ENCODE peak calls at places on chromosome 4, in six cellular contexts. K, D, W, J, M and C are unnamed samples.

GRCh38 chr4:25727711-25728493 is 72.3 kb downstream of the SLC34A2 start:
- DNase-seq in K (no peak), D (no peak), W (no peak), J (no peak), M (no peak), C (no peak)

GRCh38 chr4:7396186-7396585 is 38.5 kb downstream of the PSAPL1 start:
- DNase-seq in K (no peak), D (peak), W (no peak), J (no peak), M (no peak), C (no peak)

GRCh38 chr4:18735740-18736288 is 714.3 kb upstream of the LCORL start:
- DNase-seq in K (no peak), D (no peak), W (no peak), J (no peak), M (no peak), C (no peak)

GRCh38 chr4:139419388-139419914 is 34.5 kb upstream of the RAB33B start:
- DNase-seq in K (peak), D (no peak), W (no peak), J (no peak), M (no peak), C (peak)

GRCh38 chr4:52555356-52555716 is 103.8 kb downstream of the USP46 start:
- DNase-seq in K (no peak), D (no peak), W (peak), J (no peak), M (peak), C (no peak)

GRCh38 chr4:146638801-146639351 is at the start of gene POU4F2:
- DNase-seq in K (no peak), D (peak), W (peak), J (no peak), M (no peak), C (peak)

GRCh38 chr4:124433500-124433899 is 279.0 kb downstream of the ANKRD50 start:
- DNase-seq in K (no peak), D (no peak), W (no peak), J (no peak), M (no peak), C (peak)

GRCh38 chr4:109231331-109231730 is 71.1 kb downstream of the COL25A1 start:
- DNase-seq in K (no peak), D (no peak), W (no peak), J (no peak), M (no peak), C (no peak)

GRCh38 chr4:94032754-94033153 is 174.9 kb upstream of the SMARCAD1 start:
- DNase-seq in K (no peak), D (peak), W (peak), J (peak), M (no peak), C (peak)

GRCh38 chr4:110654254-110654635 is 31.4 kb upstream of the PITX2 start:
- DNase-seq in K (peak), D (no peak), W (no peak), J (no peak), M (no peak), C (no peak)

GRCh38 chr4:76740192-76740591 is 157.8 kb downstream of the SOWAHB start:
- DNase-seq in K (no peak), D (no peak), W (no peak), J (no peak), M (no peak), C (no peak)

GRCh38 chr4:152983774-152984411 is 47.8 kb downstream of the FHDC1 start:
- DNase-seq in K (peak), D (peak), W (peak), J (no peak), M (no peak), C (no peak)

GRCh38 chr4:107619065-107619464 is 101.0 kb downstream of the PAPSS1 start:
- DNase-seq in K (peak), D (no peak), W (peak), J (no peak), M (no peak), C (peak)

GRCh38 chr4:189804884-189805283 is 135.8 kb upstream of the FRG1 start:
- DNase-seq in K (no peak), D (no peak), W (no peak), J (no peak), M (no peak), C (no peak)

GRCh38 chr4:53537606-53538005 is 53.7 kb downstream of the LNX1 start:
- DNase-seq in K (no peak), D (no peak), W (no peak), J (no peak), M (no peak), C (no peak)

GRCh38 chr4:53508446-53508845 is 82.8 kb downstream of the LNX1 start:
- DNase-seq in K (peak), D (no peak), W (no peak), J (no peak), M (no peak), C (peak)

GRCh38 chr4:39617534-39617933 is 21.1 kb downstream of the SMIM14 start:
- DNase-seq in K (no peak), D (no peak), W (no peak), J (no peak), M (no peak), C (no peak)

GRCh38 chr4:128517096-128517738 is 229.6 kb upstream of the PGRMC2 start:
- DNase-seq in K (peak), D (no peak), W (no peak), J (no peak), M (no peak), C (peak)

GRCh38 chr4:6847134-6847533 is 62.5 kb upstream of the TBC1D14 start:
- DNase-seq in K (no peak), D (no peak), W (no peak), J (no peak), M (no peak), C (no peak)

GRCh38 chr4:158863296-158863695 is 94.5 kb downstream of the FNIP2 start:
- DNase-seq in K (no peak), D (no peak), W (no peak), J (no peak), M (no peak), C (no peak)

GRCh38 chr4:99868126-99868596 is 26.1 kb downstream of the LAMTOR3 start:
- DNase-seq in K (peak), D (peak), W (peak), J (peak), M (no peak), C (peak)

GRCh38 chr4:180587379-180587778 is 1655.8 kb upstream of the TENM3 start:
- DNase-seq in K (no peak), D (no peak), W (no peak), J (no peak), M (no peak), C (no peak)

GRCh38 chr4:93710847-93711430 is 117.6 kb upstream of the ATOH1 start:
- DNase-seq in K (no peak), D (no peak), W (peak), J (no peak), M (no peak), C (no peak)

GRCh38 chr4:144304025-144304424 is 163.5 kb upstream of the GYPA start:
- DNase-seq in K (no peak), D (no peak), W (no peak), J (no peak), M (no peak), C (no peak)

GRCh38 chr4:108417923-108418322 is 202.5 kb upstream of the RPL34 start:
- DNase-seq in K (peak), D (no peak), W (no peak), J (no peak), M (no peak), C (peak)

GRCh38 chr4:84681488-84682274 is 98.8 kb downstream of the CDS1 start:
- DNase-seq in K (peak), D (no peak), W (peak), J (no peak), M (no peak), C (peak)

GRCh38 chr4:19999775-20000414 is 251.8 kb upstream of the SLIT2 start:
- DNase-seq in K (no peak), D (no peak), W (no peak), J (no peak), M (no peak), C (no peak)

GRCh38 chr4:140136509-140136908 is 17.5 kb downstream of the MAML3 start:
- DNase-seq in K (peak), D (no peak), W (no peak), J (no peak), M (no peak), C (no peak)

GRCh38 chr4:101356928-101357327 is 9.6 kb upstream of the PPP3CA start:
- DNase-seq in K (peak), D (no peak), W (peak), J (no peak), M (no peak), C (peak)

GRCh38 chr4:155906554-155907247 is 3.2 kb downstream of the TDO2 start:
- DNase-seq in K (peak), D (no peak), W (no peak), J (no peak), M (no peak), C (peak)

GRCh38 chr4:168678751-168679366 is 182.0 kb downstream of the PALLD start:
- DNase-seq in K (no peak), D (no peak), W (no peak), J (no peak), M (no peak), C (no peak)

GRCh38 chr4:31045724-31046318 is 325.7 kb downstream of the PCDH7 start:
- DNase-seq in K (peak), D (no peak), W (peak), J (no peak), M (no peak), C (no peak)

DNA sequence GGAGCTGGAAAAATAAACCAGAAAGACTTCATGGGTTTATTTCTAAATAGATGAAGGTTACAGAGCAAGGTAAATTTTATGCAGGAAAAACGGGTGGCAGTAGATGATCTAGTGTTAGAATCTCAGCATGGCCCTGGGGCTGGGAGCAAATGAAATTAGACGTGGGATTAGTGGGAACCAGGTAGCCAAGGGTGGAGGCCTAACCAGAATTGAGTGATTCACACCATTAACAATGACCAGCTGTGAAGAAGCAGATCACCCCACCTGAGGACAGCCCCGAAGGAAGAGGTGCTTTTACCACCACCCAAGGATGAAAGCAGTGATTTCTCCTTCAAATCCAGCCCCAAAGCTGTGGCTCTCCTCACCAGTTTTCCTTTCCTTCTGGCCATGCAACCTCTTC is 20.8 kb upstream of the ACSL1 start:
- DNase-seq in K (no peak), D (no peak), W (no peak), J (no peak), M (no peak), C (no peak)
- H2BK15ac ChIP-seq in K (no peak), D (no peak), W (no peak), J (no peak), M (no peak), C (no peak)

GRCh38 chr4:41745292-41746024 is 3.1 kb downstream of the PHOX2B start:
- DNase-seq in K (no peak), D (peak), W (peak), J (no peak), M (no peak), C (no peak)

GRCh38 chr4:41746025-41746439 is 2.5 kb downstream of the PHOX2B start:
- DNase-seq in K (no peak), D (peak), W (peak), J (no peak), M (peak), C (no peak)

GRCh38 chr4:41746440-41747229 is 1.9 kb downstream of the PHOX2B start:
- DNase-seq in K (no peak), D (peak), W (peak), J (no peak), M (no peak), C (no peak)

GRCh38 chr4:41747230-41748055 is 1.1 kb downstream of the PHOX2B start:
- DNase-seq in K (no peak), D (peak), W (peak), J (no peak), M (peak), C (no peak)

GRCh38 chr4:41744572-41745291 is 3.8 kb downstream of the PHOX2B start:
- DNase-seq in K (no peak), D (peak), W (no peak), J (no peak), M (peak), C (no peak)
- H3K23ac ChIP-seq in K (no peak), D (no peak), W (no peak), J (no peak), M (no peak), C (no peak)

GRCh38 chr4:78217557-78217956 is 160.4 kb downstream of the FRAS1 start:
- DNase-seq in K (no peak), D (no peak), W (no peak), J (no peak), M (no peak), C (no peak)
- H2BK15ac ChIP-seq in K (no peak), D (no peak), W (no peak), J (no peak), M (no peak), C (no peak)

DNA sequence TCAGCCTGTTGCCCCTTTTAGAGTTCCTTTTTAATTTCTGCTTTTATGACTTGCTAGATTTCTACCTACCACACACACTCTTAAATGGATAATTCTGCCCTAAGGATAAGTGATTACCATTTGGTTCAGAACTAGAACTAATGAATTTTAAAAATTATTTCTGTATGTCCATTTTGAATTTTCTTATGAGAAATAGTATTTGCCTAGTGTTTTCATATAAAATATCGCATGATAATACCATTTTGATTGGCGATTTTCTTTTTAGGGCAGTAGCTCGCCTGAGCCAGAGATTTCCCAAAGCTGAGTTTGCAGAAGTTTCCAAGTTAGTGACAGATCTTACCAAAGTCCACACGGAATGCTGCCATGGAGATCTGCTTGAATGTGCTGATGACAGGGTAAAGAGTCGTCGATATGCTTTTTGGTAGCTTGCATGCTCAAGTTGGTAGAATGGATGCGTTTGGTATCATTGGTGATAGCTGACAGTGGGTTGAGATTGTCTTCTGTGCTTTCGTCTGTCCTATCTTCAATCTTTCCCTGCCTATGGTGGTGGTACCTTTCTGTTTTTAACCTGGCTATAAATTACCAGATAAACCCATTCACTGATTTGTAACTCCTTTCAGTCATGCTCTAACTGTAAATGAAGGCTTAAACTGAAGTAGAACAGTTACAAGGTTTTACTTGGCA is 7.8 kb downstream of the ALB start:
- DNase-seq in K (no peak), D (no peak), W (no peak), J (no peak), M (no peak), C (no peak)
- H3K23ac ChIP-seq in K (no peak), D (no peak), W (no peak), J (no peak), M (no peak), C (no peak)

GRCh38 chr4:147704846-147705245 is 20.9 kb upstream of the PRMT9 start:
- DNase-seq in K (peak), D (no peak), W (no peak), J (no peak), M (no peak), C (no peak)

GRCh38 chr4:147714575-147715401 is 17.1 kb upstream of the ARHGAP10 start:
- DNase-seq in K (peak), D (no peak), W (peak), J (no peak), M (no peak), C (peak)

GRCh38 chr4:147707892-147708672 is 23.8 kb upstream of the ARHGAP10 start:
- DNase-seq in K (peak), D (no peak), W (peak), J (no peak), M (no peak), C (peak)

DNA sequence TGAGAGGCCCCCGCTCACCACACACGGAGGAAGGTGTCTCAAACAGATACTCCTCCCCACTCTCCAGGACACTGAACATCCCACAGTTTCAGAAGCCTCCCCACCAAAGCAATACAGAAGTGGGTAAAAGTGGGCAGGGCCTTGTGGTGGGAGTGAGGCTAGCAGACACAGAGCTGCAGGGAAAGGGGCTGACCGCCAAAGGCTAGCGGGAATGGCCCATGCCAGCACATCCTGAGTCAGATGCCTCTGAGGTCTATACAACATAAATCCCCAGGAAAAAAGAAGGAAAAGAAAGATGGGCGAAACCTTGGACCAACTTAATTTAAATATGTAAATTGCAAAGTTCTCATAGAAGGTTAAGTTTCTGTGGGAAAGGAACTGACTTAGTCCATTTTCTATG is 21.9 kb upstream of the ARHGAP10 start:
- DNase-seq in K (peak), D (no peak), W (no peak), J (no peak), M (no peak), C (peak)
- H2BK15ac ChIP-seq in K (peak), D (no peak), W (no peak), J (no peak), M (no peak), C (no peak)

GRCh38 chr4:102641796-102642195 is 119.0 kb downstream of the MANBA start:
- DNase-seq in K (no peak), D (no peak), W (no peak), J (no peak), M (no peak), C (no peak)
- H3K23ac ChIP-seq in K (no peak), D (no peak), W (no peak), J (no peak), M (no peak), C (no peak)